ENCODE peak calls at places on chromosomes 2 and 18, in seven cellular contexts. D is ovary, G is upper lobe of left lung, V is left ventricle myocardium inferior, B is heart left ventricle, L is pancreas, H is Panc1. X is an unnamed sample.

GRCh38 chr2:186554850-186555785 is 34.7 kb upstream of the ITGAV start:
- DNase-seq in D (no peak), L (no peak), V (no peak), H (no peak), G (no peak), B (no peak), X (no peak)

GRCh38 chr2:149601141-149601796 is 13.7 kb upstream of the MMADHC start:
- DNase-seq in G (no peak), L (no peak), B (no peak), H (no peak), V (no peak), D (no peak), X (no peak)

GRCh38 chr2:24182507-24182906 is 7.7 kb downstream of the FAM228A start:
- DNase-seq in D (no peak), B (no peak), L (no peak), G (no peak), H (no peak), V (no peak), X (no peak)

GRCh38 chr2:239824051-239824694 is 201.0 kb downstream of the NDUFA10 start:
- DNase-seq in V (no peak), L (no peak), H (no peak), G (peak; percentile 40), D (peak; percentile 19), B (no peak), X (no peak)

GRCh38 chr18:48548921-48549320 is 10.1 kb downstream of the CTIF start:
- DNase-seq in B (no peak), V (no peak), D (no peak), H (no peak), L (no peak), G (no peak), X (no peak)

GRCh38 chr2:81976998-81977397 is 1672.4 kb upstream of the LRRTM1 start:
- DNase-seq in G (no peak), L (no peak), D (no peak), B (no peak), V (no peak), H (no peak), X (no peak)

GRCh38 chr2:437772-438393 is 150.0 kb upstream of the ALKAL2 start:
- DNase-seq in H (no peak), G (peak; percentile 63), B (no peak), D (no peak), L (peak; percentile 56), V (no peak), X (peak; percentile 65)

GRCh38 chr2:227472265-227473018 is 486 bp downstream of the AGFG1 start:
- DNase-seq in V (peak; percentile 45), D (peak; percentile 57), B (peak; percentile 44), L (peak; percentile 22), H (no peak), G (peak; percentile 63), X (no peak)

GRCh38 chr2:198973181-198973580 is 484.6 kb downstream of the SATB2 start:
- DNase-seq in L (no peak), D (no peak), G (no peak), H (no peak), B (no peak), V (no peak), X (no peak)

GRCh38 chr2:2646312-2647051 is 315.4 kb upstream of the MYT1L start:
- DNase-seq in G (no peak), B (no peak), D (no peak), L (no peak), H (no peak), V (no peak), X (peak; percentile 70)

GRCh38 chr2:133836691-133837090 is 268.4 kb upstream of the NCKAP5 start:
- DNase-seq in G (no peak), V (no peak), D (no peak), L (no peak), H (no peak), B (no peak), X (no peak)

GRCh38 chr18:36758001-36758400 is 70.8 kb downstream of the TPGS2 start:
- DNase-seq in V (no peak), D (no peak), G (no peak), H (no peak), L (no peak), B (no peak), X (no peak)

GRCh38 chr2:15031745-15032240 is 399.3 kb downstream of the LRATD1 start:
- DNase-seq in D (no peak), B (no peak), H (no peak), V (no peak), G (no peak), L (no peak), X (no peak)

GRCh38 chr18:34401775-34402174 is 177.1 kb upstream of the NOL4 start:
- DNase-seq in L (no peak), H (no peak), V (no peak), D (no peak), G (no peak), B (no peak), X (no peak)

GRCh38 chr2:227826563-227826962 is 12.9 kb downstream of the CCL20 start:
- DNase-seq in V (no peak), H (no peak), D (no peak), L (no peak), B (no peak), G (no peak), X (no peak)

GRCh38 chr2:170817999-170818293 is 1.3 kb downstream of the GAD1 start:
- DNase-seq in B (no peak), H (no peak), V (no peak), G (no peak), L (no peak), D (no peak), X (no peak)

GRCh38 chr2:29628882-29629281 is 292.5 kb downstream of the ALK start:
- DNase-seq in D (no peak), V (no peak), H (no peak), B (peak; percentile 38), L (peak; percentile 19), G (peak; percentile 22), X (no peak)

GRCh38 chr2:208586516-208586915 is 179.9 kb downstream of the PTH2R start:
- DNase-seq in V (no peak), L (no peak), B (no peak), G (no peak), H (no peak), D (no peak), X (no peak)

GRCh38 chr2:73983322-73984202 is 1.1 kb upstream of the TET3 start:
- DNase-seq in G (peak; percentile 95), D (peak; percentile 57), H (no peak), L (peak; percentile 98), B (no peak), V (no peak), X (no peak)

GRCh38 chr2:1868683-1869141 is 124.4 kb upstream of the PXDN start:
- DNase-seq in V (no peak), D (no peak), B (no peak), H (no peak), L (no peak), G (no peak), X (no peak)

GRCh38 chr2:73987109-73987947 is 2.6 kb downstream of the TET3 start:
- DNase-seq in H (no peak), B (peak; percentile 61), G (peak; percentile 79), V (peak; percentile 46), L (peak; percentile 43), D (no peak), X (peak; percentile 70)

GRCh38 chr2:235595420-235596010 is 101.7 kb downstream of the AGAP1 start:
- DNase-seq in L (peak; percentile 37), B (peak; percentile 66), D (peak; percentile 81), H (peak; percentile 73), G (peak; percentile 45), V (peak; percentile 73), X (peak; percentile 5)
- TF ChIP-seq CTCF in L (peak; percentile 62), B (peak; percentile 65), D (peak; percentile 82), H (peak; percentile 89), G (peak; percentile 83), V (peak; percentile 91), X (no peak)

GRCh38 chr2:50635824-50636223 is 396.1 kb downstream of the NRXN1 start:
- DNase-seq in B (no peak), L (no peak), V (no peak), D (no peak), H (no peak), G (no peak), X (no peak)
- H3K27ac ChIP-seq in B (no peak overlapping the region), L (no peak overlapping the region), V (no peak overlapping the region), D (no peak overlapping the region), H (no peak overlapping the region), G (no peak overlapping the region), X (no peak overlapping the region)

DNA sequence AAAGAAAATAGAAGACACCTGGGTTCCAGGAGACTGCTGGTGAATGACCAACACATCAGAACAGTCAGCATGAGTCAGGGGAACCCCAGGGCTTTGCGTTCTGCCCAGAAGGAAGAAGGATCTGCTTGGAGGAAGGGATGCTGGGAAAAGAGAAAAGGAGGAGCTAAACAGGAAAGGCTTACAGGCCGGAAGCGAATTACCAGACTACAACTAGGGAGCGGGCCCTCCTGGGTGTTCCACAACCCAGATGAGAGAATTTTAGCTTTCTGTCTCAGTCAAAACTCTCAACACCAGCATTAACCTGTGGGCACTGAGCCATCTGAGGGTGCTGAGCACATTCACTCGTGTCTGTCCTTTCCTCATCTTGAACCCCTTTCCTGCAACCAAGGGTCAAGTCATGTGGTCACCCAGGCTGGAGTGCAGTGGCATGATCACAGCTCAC is 19.2 kb downstream of the CDC42EP3 start:
- DNase-seq in V (no peak), L (no peak), H (no peak), D (no peak), B (no peak), G (no peak), X (no peak)
- H3K4me1 ChIP-seq in V (peaks cover 99% of the 10 kb centered on the region), L (no peaks in the 10 kb centered on the region), H (no peaks in the 10 kb centered on the region), D (peaks cover 7% of the 10 kb centered on the region), B (peaks cover 88% of the 10 kb centered on the region), G (peaks cover 73% of the 10 kb centered on the region), X (peaks cover 85% of the 10 kb centered on the region)

GRCh38 chr2:201361078-201361477 is 3.9 kb upstream of the FLACC1 start:
- DNase-seq in D (no peak), G (no peak), H (no peak), B (no peak), V (no peak), L (no peak), X (no peak)

GRCh38 chr2:201362396-201362795 is 5.3 kb upstream of the FLACC1 start:
- DNase-seq in V (no peak), B (no peak), L (no peak), H (no peak), D (no peak), G (no peak), X (no peak)

GRCh38 chr2:201366166-201366565 is 9.0 kb upstream of the FLACC1 start:
- DNase-seq in H (no peak), G (no peak), V (no peak), D (no peak), L (no peak), B (no peak), X (no peak)

GRCh38 chr2:201360256-201360655 is 3.1 kb upstream of the FLACC1 start:
- DNase-seq in B (no peak), V (no peak), L (no peak), H (no peak), D (no peak), G (no peak), X (no peak)

DNA sequence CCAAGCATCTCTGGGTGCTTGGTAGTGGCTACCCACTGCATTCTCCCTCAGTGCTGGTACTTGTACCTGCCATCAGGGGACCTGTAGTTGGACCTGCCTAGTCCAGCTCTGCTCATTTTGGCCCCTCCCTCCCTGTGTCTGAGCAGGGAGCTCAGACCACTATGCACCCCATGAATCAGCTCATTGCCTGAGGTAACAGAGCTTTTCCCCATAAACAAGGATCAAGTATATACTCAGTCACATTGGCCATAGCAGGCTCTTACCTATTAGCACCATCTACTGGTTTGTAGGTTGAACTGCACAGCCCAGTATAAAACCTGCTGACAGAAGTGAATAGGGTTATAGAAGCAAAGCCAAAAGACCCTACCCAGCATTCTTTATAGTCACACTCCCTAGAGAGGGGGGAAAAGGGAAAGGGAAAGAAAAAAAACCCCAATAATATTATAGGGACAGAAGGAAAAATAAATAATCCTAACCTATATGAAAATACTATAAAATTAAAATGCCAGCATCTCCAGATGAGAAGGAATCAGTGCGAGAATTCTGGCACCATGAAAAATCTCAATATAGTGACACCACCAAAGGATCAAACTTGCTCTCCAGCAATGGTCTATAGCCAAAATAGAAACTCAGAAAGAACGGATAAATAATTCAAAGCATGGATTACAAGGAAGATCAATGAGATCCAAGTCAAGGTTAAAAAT is 6.9 kb upstream of the FLACC1 start:
- DNase-seq in L (no peak), H (peak; percentile 42), B (no peak), D (no peak), G (no peak), V (no peak), X (peak; percentile 60)
- TF ChIP-seq CTCF in L (peak; percentile 55), H (peak; percentile 86), B (peak; percentile 67), D (peak; percentile 49), G (peak; percentile 89), V (peak; percentile 87), X (peak; percentile 87)

X was measured in CD8-positive, alpha-beta T cell.